ENCODE peak calls at places on chromosomes 11 and 22, in four cellular contexts. U is K562, Y is GM12878, H is HepG2. E is an unnamed sample.

GRCh38 chr11:91396243-91397133 is 828.1 kb upstream of the FAT3 start:
- DNase-seq in Y (no peak), U (no peak), H (peak; percentile 82), E (no peak)

GRCh38 chr11:75313457-75314272 is 37.8 kb downstream of the ARRB1 start:
- DNase-seq in U (peak; percentile 71), Y (no peak), H (no peak), E (no peak)

GRCh38 chr11:35971841-35972422 is 28.1 kb downstream of the LDLRAD3 start:
- DNase-seq in U (no peak), H (no peak), Y (peak; percentile 25), E (no peak)

GRCh38 chr11:126167476-126167875 is 44.0 kb downstream of the RPUSD4 start:
- DNase-seq in Y (no peak), U (no peak), H (no peak), E (no peak)

GRCh38 chr22:22246706-22247105 is 2.1 kb downstream of the VPREB1 start:
- DNase-seq in Y (no peak), H (no peak), U (no peak), E (no peak)

GRCh38 chr11:104365676-104366075 is 201.7 kb upstream of the PDGFD start:
- DNase-seq in Y (no peak), H (no peak), U (no peak), E (no peak)

GRCh38 chr11:19301336-19301735 is 60.6 kb upstream of the E2F8 start:
- DNase-seq in Y (no peak), U (no peak), H (no peak), E (no peak)

GRCh38 chr22:19620742-19621371 is 93.4 kb upstream of the SEPTIN5 start:
- DNase-seq in H (no peak), Y (no peak), U (no peak), E (no peak)

GRCh38 chr22:26302726-26303125 is 126.3 kb upstream of the ASPHD2 start:
- DNase-seq in U (no peak), H (no peak), Y (no peak), E (no peak)

GRCh38 chr22:44333847-44334635 is 21.3 kb upstream of the SHISAL1 start:
- DNase-seq in H (no peak), Y (no peak), U (no peak), E (no peak)

GRCh38 chr11:110971110-110971509 is 258.9 kb upstream of the ARHGAP20 start:
- DNase-seq in Y (no peak), H (no peak), U (no peak), E (no peak)

GRCh38 chr22:29617922-29618629 is 14.6 kb downstream of the NF2 start:
- DNase-seq in Y (no peak), U (no peak), H (no peak), E (no peak)

GRCh38 chr11:73271936-73272679 is at the start of gene P2RY6:
- DNase-seq in Y (no peak), H (peak; percentile 75), U (peak; percentile 33), E (peak; percentile 13)

GRCh38 chr22:26589367-26589844 is 526 bp downstream of the TPST2 start:
- DNase-seq in Y (no peak), H (no peak), U (peak; percentile 63), E (peak; percentile 53)

GRCh38 chr11:93131709-93132108 is 66.1 kb downstream of the SLC36A4 start:
- DNase-seq in Y (no peak), H (peak; percentile 10), U (no peak), E (no peak)

GRCh38 chr11:47533690-47534135 is 19.2 kb downstream of the CELF1 start:
- DNase-seq in Y (no peak), H (no peak), U (no peak), E (no peak)

GRCh38 chr11:17932472-17932871 is 80.4 kb downstream of the SERGEF start:
- DNase-seq in H (no peak), U (peak; percentile 33), Y (no peak), E (peak; percentile 18)

GRCh38 chr11:125451400-125452124 is 44.5 kb downstream of the FEZ1 start:
- DNase-seq in Y (no peak), H (no peak), U (peak; percentile 51), E (peak; percentile 88)

GRCh38 chr22:47298017-47298820 is 535.8 kb downstream of the TBC1D22A start:
- DNase-seq in H (no peak), Y (no peak), U (no peak), E (no peak)

GRCh38 chr11:34566209-34566551 is 52.6 kb upstream of the ELF5 start:
- DNase-seq in U (no peak), Y (no peak), H (peak; percentile 25), E (no peak)

GRCh38 chr11:93972790-93973189 is 48.4 kb upstream of the HEPHL1 start:
- DNase-seq in H (no peak), U (no peak), Y (no peak), E (peak; percentile 37)

GRCh38 chr22:32904044-32904443 is 102.5 kb downstream of the TIMP3 start:
- DNase-seq in Y (no peak), U (peak; percentile 77), H (peak; percentile 23), E (peak; percentile 37)

GRCh38 chr11:4605057-4605456 is 3.0 kb downstream of the TRIM68 start:
- DNase-seq in Y (no peak), H (no peak), U (no peak), E (no peak)

GRCh38 chr11:31676280-31676982 is 134.7 kb downstream of the PAX6 start:
- DNase-seq in U (no peak), Y (no peak), H (no peak), E (no peak)

GRCh38 chr11:102007567-102008437 is 39.4 kb upstream of the CFAP300 start:
- DNase-seq in U (peak; percentile 31), Y (peak; percentile 1), H (peak; percentile 88), E (no peak)

GRCh38 chr22:39384750-39385480 is 14.7 kb upstream of the TAB1 start:
- DNase-seq in Y (no peak), U (peak; percentile 43), H (peak; percentile 35), E (peak; percentile 72)

GRCh38 chr11:17063171-17064002 is 14.1 kb downstream of the RPS13 start:
- DNase-seq in U (peak; percentile 64), H (peak; percentile 54), Y (peak; percentile 17), E (peak; percentile 88)

GRCh38 chr11:19605500-19606371 is 106.9 kb upstream of the NAV2 start:
- DNase-seq in Y (no peak), U (no peak), H (no peak), E (no peak)

GRCh38 chr11:68212421-68213134 is 518 bp downstream of the KMT5B start:
- DNase-seq in H (peak; percentile 65), U (peak; percentile 85), Y (no peak), E (peak; percentile 72)

GRCh38 chr11:86941077-86941870 is 13.9 kb downstream of the FZD4 start:
- DNase-seq in U (no peak), Y (no peak), H (peak; percentile 95), E (no peak)

GRCh38 chr11:86575927-86576326 is 96.5 kb downstream of the ME3 start:
- DNase-seq in H (no peak), Y (no peak), U (no peak), E (no peak)

GRCh38 chr11:35118906-35119305 is 20.1 kb upstream of the CD44 start:
- DNase-seq in U (no peak), H (no peak), Y (no peak), E (no peak)

GRCh38 chr11:116777056-116777455 is 4.3 kb upstream of the BUD13 start:
- DNase-seq in Y (no peak), H (no peak), U (no peak), E (no peak)

GRCh38 chr11:117641008-117641915 is 155.8 kb downstream of the DSCAML1 start:
- DNase-seq in U (no peak), Y (no peak), H (no peak), E (no peak)

GRCh38 chr11:96342971-96343711 is at the start of gene MAML2:
- DNase-seq in Y (peak; percentile 91), U (peak; percentile 93), H (peak; percentile 83), E (peak; percentile 94)

GRCh38 chr22:35467788-35468187 is 67.8 kb downstream of the MCM5 start:
- DNase-seq in H (no peak), U (no peak), Y (no peak), E (no peak)

GRCh38 chr11:118214210-118214914 is 10.4 kb downstream of the JAML start:
- DNase-seq in H (no peak), Y (no peak), U (no peak), E (no peak)

GRCh38 chr22:50245214-50246072 is 620 bp upstream of the TUBGCP6 start:
- DNase-seq in U (peak; percentile 59), H (no peak), Y (no peak), E (no peak)

GRCh38 chr11:76742912-76743311 is 40.2 kb upstream of the TSKU start:
- DNase-seq in U (no peak), H (no peak), Y (no peak), E (no peak)

GRCh38 chr11:68454767-68455166 is 5.8 kb upstream of the PPP6R3 start:
- DNase-seq in U (no peak), Y (no peak), H (no peak), E (no peak)

DNA sequence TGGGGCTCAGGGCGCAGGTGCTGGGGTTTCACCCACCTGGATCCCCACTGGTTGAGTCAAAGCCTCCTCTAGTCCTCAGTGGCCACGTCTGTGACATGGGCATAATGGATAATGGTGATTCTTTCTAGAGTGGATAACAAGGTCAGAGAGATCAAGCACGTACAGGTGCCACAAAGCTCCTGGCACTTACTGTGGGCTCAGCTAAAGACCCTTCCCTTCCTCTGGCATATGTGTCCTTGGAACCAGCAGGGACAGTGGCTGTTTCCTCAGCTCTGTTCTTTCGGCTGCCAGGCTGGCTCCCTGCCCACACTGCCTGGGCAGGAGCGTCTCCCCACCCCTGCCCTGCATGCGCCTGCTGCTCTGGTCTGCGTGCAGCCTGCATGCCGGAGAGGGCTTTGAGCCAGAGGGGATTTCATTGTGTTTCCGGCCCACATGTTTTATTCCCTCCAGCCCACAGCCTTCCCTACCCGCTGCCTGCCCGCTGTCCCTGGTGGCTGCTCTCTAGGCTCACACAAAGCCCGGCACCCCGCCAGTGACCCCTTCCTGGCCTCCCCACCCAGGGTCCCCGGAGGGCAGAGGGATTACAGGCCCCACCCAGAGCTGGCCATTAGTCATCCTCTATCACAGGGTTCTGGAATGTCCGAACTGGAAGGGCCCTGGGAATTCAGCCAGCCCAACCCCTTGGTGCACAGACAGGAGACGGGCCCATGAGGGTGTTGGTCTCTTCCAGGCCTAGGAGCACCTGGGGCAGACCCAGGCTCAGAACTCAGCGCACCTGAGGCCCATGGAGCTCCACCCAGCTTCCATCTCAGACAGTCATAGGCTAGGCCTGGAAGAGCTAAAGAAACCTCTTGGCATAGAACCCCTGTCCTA is 55.3 kb upstream of the GCAT start:
- DNase-seq in U (no peak), H (peak; percentile 73), Y (no peak), E (no peak)
- TF ChIP-seq CTCF in U (no peak), H (no peak), Y (no peak), E (no peak)

GRCh38 chr11:69576069-69576782 is 64.7 kb upstream of the CCND1 start:
- DNase-seq in U (no peak), Y (no peak), H (no peak), E (no peak)
- TF ChIP-seq ETV6 in U (no peak), Y (no peak), H (no peak), E (no peak)

GRCh38 chr11:128837627-128838026 is 29.5 kb downstream of the KCNJ1 start:
- DNase-seq in U (no peak), H (no peak), Y (no peak), E (no peak)
- TF ChIP-seq CTCF in U (no peak), H (no peak), Y (no peak), E (no peak)

GRCh38 chr11:10493041-10493663 is 38.1 kb downstream of the AMPD3 start:
- DNase-seq in Y (no peak), H (no peak), U (no peak), E (no peak)
- TF ChIP-seq ETV6 in Y (no peak), H (no peak), U (no peak), E (no peak)

GRCh38 chr11:28615542-28615941 is 507.4 kb downstream of the METTL15 start:
- DNase-seq in U (no peak), Y (no peak), H (no peak), E (no peak)
- TF ChIP-seq CTCF in U (no peak), Y (no peak), H (no peak), E (no peak)